ENCODE peak calls at places on chromosomes 1 and 21, in ten cellular contexts. O, Z, L, V, J, D, E, X, B and R are unnamed samples.

GRCh38 chr1:64969305-64970066 is 3.1 kb upstream of the JAK1 start:
- DNase-seq in O (peak), D (peak), X (no peak), J (no peak), Z (no peak), L (no peak), E (no peak), V (no peak), B (no peak), R (no peak)

GRCh38 chr1:97898948-97899347 is 21.9 kb downstream of the DPYD start:
- DNase-seq in X (no peak), D (no peak), B (no peak), L (no peak), E (no peak), O (no peak), V (no peak), J (peak), Z (no peak), R (peak)

GRCh38 chr1:48055854-48056253 is 58.7 kb upstream of the TRABD2B start:
- DNase-seq in E (no peak), D (no peak), V (no peak), J (no peak), L (no peak), X (no peak), Z (peak), O (no peak), B (no peak), R (no peak)

GRCh38 chr1:91502882-91503184 is 2.2 kb downstream of the CDC7 start:
- DNase-seq in O (peak), Z (no peak), B (no peak), L (peak), D (peak), V (no peak), J (peak), E (no peak), X (no peak), R (peak)

GRCh38 chr1:28666806-28667205 is 1.8 kb upstream of the GMEB1 start:
- DNase-seq in L (no peak), D (no peak), B (no peak), X (no peak), E (no peak), O (no peak), V (no peak), Z (no peak), J (no peak), R (no peak)

GRCh38 chr1:208866351-208866750 is 622.2 kb upstream of the PLXNA2 start:
- DNase-seq in V (no peak), L (no peak), Z (no peak), O (no peak), B (no peak), E (no peak), J (no peak), X (no peak), D (no peak), R (no peak)

GRCh38 chr1:9589719-9590157 is 1.0 kb downstream of the TMEM201 start:
- DNase-seq in D (peak), E (no peak), O (no peak), V (no peak), B (no peak), J (peak), Z (no peak), L (peak), X (no peak), R (peak)

GRCh38 chr21:32645261-32646182 is 33.3 kb upstream of the CFAP298 start:
- DNase-seq in V (no peak), J (no peak), D (no peak), B (no peak), X (no peak), L (no peak), Z (no peak), O (no peak), E (no peak), R (no peak)

GRCh38 chr1:9135145-9135836 is 6.4 kb upstream of the GPR157 start:
- DNase-seq in V (no peak), B (no peak), X (no peak), J (no peak), Z (no peak), O (no peak), L (peak), D (no peak), E (no peak), R (no peak)

GRCh38 chr1:44512313-44512885 is 107.3 kb downstream of the RNF220 start:
- DNase-seq in V (no peak), D (no peak), E (no peak), X (no peak), O (no peak), J (no peak), B (no peak), L (no peak), Z (no peak), R (no peak)

GRCh38 chr1:154767315-154768240 is 102.5 kb downstream of the KCNN3 start:
- DNase-seq in E (no peak), B (no peak), X (peak), D (no peak), O (peak), V (peak), L (no peak), Z (no peak), J (peak), R (no peak)

GRCh38 chr21:16193758-16194606 is 464.2 kb downstream of the USP25 start:
- DNase-seq in E (peak), B (peak), Z (no peak), X (peak), J (peak), L (peak), V (peak), O (peak), D (no peak), R (peak)

GRCh38 chr1:100400332-100400933 is 48.1 kb downstream of the CDC14A start:
- DNase-seq in O (peak), X (no peak), Z (peak), J (no peak), E (no peak), D (peak), V (no peak), L (peak), B (no peak), R (no peak)

GRCh38 chr1:21614419-21615115 is 54.6 kb downstream of the RAP1GAP start:
- DNase-seq in O (no peak), D (no peak), J (no peak), E (no peak), X (no peak), B (no peak), Z (peak), V (no peak), L (no peak), R (no peak)

GRCh38 chr21:42198949-42199348 is 20.0 kb upstream of the ABCG1 start:
- DNase-seq in L (no peak), V (no peak), O (peak), X (no peak), B (no peak), Z (no peak), E (no peak), J (no peak), D (peak), R (no peak)

GRCh38 chr1:167455786-167456446 is 62.4 kb downstream of the CD247 start:
- DNase-seq in O (peak), V (no peak), E (no peak), J (peak), Z (peak), D (peak), L (peak), X (no peak), B (peak), R (peak)

GRCh38 chr21:38959686-38960049 is 153.9 kb downstream of the ETS2 start:
- DNase-seq in O (no peak), V (no peak), D (no peak), E (no peak), X (peak), L (no peak), B (no peak), J (no peak), Z (peak), R (no peak)

GRCh38 chr1:56080123-56080522 is 499.2 kb downstream of the PLPP3 start:
- DNase-seq in E (no peak), J (no peak), Z (no peak), D (peak), B (no peak), O (no peak), V (no peak), X (no peak), L (no peak), R (no peak)

GRCh38 chr1:152167835-152168534 is 9.0 kb upstream of the RPTN start:
- DNase-seq in V (no peak), J (peak), Z (no peak), B (no peak), L (no peak), O (peak), D (no peak), E (peak), X (no peak), R (peak)

GRCh38 chr1:85245456-85245855 is 14.0 kb downstream of the C1orf52 start:
- DNase-seq in D (peak), B (no peak), X (no peak), E (no peak), V (no peak), J (peak), L (no peak), Z (no peak), O (no peak), R (no peak)

GRCh38 chr21:42565206-42565810 is 51.7 kb downstream of the SLC37A1 start:
- DNase-seq in O (no peak), X (no peak), E (no peak), Z (peak), V (peak), J (no peak), D (no peak), L (no peak), B (peak), R (no peak)

GRCh38 chr1:206674745-206675175 is 9.9 kb upstream of the MAPKAPK2 start:
- DNase-seq in X (peak), Z (peak), B (peak), E (peak), L (no peak), V (no peak), O (peak), D (no peak), J (peak), R (peak)

GRCh38 chr1:6349254-6349943 is 44.2 kb downstream of the ACOT7 start:
- DNase-seq in X (no peak), D (no peak), E (no peak), O (no peak), V (no peak), B (no peak), Z (no peak), L (no peak), J (no peak), R (no peak)

GRCh38 chr1:223189903-223190724 is 47.1 kb upstream of the TLR5 start:
- DNase-seq in J (peak), Z (no peak), B (no peak), V (no peak), D (no peak), E (no peak), L (peak), X (no peak), O (no peak), R (no peak)

GRCh38 chr21:42381347-42381984 is 14.4 kb downstream of the TMPRSS3 start:
- DNase-seq in D (peak), Z (peak), L (peak), E (no peak), X (no peak), J (peak), B (no peak), O (peak), V (no peak), R (peak)

GRCh38 chr1:145845514-145846161 is at the start of gene NUDT17:
- DNase-seq in E (no peak), J (peak), L (peak), D (peak), O (peak), B (peak), V (peak), X (peak), Z (peak), R (peak)

GRCh38 chr1:7437036-7437435 is 334.1 kb upstream of the VAMP3 start:
- DNase-seq in V (no peak), O (no peak), E (no peak), X (no peak), L (no peak), J (no peak), D (no peak), B (no peak), Z (no peak), R (no peak)

GRCh38 chr1:225767591-225768540 is 9.8 kb upstream of the SRP9 start:
- DNase-seq in O (peak), D (peak), Z (peak), L (no peak), B (peak), J (peak), E (no peak), V (peak), X (peak), R (peak)

GRCh38 chr1:158798531-158798930 is 17.5 kb upstream of the OR6N2 start:
- DNase-seq in V (no peak), J (no peak), X (no peak), E (no peak), Z (no peak), B (no peak), D (no peak), L (no peak), O (peak), R (no peak)
- TF ChIP-seq CTCF in V (no peak), J (no peak), X (no peak), E (no peak), Z (no peak), B (no peak), D (no peak), L (no peak), O (peak), R (no peak)

DNA sequence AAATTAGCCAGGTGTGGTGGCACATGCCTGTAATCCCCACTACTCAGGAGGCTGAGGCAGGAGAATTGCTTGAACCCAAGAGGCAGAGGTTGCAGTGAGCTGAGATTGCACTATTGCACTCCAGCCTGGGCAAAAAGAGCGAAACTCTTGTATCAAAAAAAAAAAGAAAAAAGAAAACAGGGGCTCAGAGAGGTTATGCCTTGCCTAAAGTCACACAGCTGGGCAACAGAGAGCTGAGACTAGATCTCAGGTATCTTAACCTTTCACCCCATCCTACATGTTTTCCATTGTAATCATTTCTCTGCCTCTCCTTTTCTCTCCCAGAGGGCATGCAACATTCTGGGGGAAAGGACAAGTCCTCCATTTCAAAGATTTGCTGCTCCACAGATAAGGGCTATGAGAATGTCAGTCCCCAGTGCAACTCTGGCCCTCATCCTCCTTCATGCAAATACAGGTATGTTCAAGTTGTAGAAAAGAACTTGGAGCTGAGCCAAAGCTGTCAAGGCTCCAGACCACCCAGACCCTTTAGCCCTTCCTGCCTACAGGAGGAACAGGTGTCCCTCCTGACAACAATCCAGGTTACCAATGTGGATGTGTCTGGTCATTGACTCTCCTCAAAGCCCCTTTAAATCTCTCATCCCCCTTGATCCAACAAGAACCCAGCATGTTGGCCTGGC is 6.9 kb downstream of the SLC9A1 start:
- DNase-seq in Z (no peak), D (no peak), O (no peak), J (no peak), V (no peak), B (no peak), L (no peak), E (no peak), X (no peak), R (no peak)
- H3K4me3 ChIP-seq in Z (no peak), D (no peak), O (no peak), J (no peak), V (no peak), B (no peak), L (no peak), E (no peak), X (no peak), R (no peak)

GRCh38 chr1:195590649-195591048 is 1017.6 kb downstream of the KCNT2 start:
- DNase-seq in Z (no peak), B (no peak), J (peak), D (no peak), X (no peak), V (no peak), O (peak), L (no peak), E (no peak), R (no peak)

GRCh38 chr1:195580988-195581387 is 1027.3 kb downstream of the KCNT2 start:
- DNase-seq in J (no peak), X (no peak), E (no peak), B (no peak), L (no peak), D (peak), Z (no peak), V (no peak), O (no peak), R (peak)

DNA sequence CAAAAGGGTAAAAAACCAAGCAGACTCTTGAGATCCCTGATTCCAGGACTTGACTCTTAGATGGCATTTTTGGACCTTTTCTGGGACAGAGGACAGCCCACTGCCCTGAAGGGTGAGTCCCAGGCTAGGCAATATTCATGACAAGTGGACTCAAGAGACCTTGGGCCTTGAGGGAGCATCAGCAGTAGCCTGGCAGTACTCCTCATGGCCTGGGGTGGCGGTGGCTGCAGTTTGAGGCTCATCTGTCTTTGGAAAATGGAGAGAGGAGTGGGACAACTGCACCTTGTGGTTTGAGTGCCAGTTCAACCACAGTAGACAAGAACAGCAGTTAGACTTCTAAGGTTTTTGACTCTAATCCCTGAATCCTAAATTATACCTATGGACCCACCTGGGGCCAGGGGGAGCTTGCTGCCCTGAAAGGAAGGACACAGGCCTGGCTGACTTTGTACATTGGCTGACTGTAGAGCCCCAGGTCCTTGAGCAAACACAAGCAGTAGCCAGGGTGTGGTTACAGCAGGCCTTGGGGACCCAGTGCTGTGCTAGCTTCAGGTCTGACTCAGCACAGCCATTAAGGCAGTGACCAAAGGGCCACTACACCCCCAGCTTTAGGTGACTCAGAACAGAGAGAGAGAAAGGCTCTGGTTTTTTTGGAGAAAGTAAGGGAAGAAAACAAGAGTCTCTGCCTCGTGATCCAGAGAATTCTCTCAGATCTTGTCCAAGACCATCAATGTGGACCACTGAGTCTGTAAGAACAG is 1023.2 kb downstream of the KCNT2 start:
- DNase-seq in B (no peak), D (no peak), O (no peak), X (no peak), Z (peak), J (peak), L (no peak), E (no peak), V (no peak), R (peak)
- TF ChIP-seq CTCF in B (no peak), D (no peak), O (no peak), X (no peak), Z (no peak), J (no peak), L (no peak), E (no peak), V (no peak), R (no peak)

DNA sequence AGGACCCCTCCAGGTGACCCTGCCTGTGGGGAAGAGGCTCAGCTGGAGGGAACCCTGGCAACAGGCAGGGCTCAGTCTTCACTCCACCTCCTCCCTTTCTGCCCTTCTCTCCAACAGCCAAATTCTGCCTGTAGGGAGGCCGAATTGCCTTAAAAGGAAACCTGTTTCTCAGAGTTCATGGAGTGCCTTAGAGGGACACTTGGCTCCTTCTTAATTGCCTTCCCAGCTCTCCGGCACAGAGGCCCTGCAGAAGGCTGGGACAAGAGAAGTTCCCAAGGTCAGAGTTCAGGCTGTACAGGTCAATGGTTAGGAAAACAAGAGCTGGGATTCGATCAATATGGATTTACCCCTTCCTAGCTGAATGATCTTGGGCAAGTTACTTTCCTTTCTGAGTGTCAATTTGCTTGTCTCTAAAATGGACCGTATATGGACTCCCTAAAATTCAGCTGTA is 6.2 kb downstream of the CSRP1 start:
- DNase-seq in D (no peak), O (no peak), J (peak), V (no peak), B (peak), E (no peak), L (no peak), X (peak), Z (no peak), R (peak)
- H3K4me3 ChIP-seq in D (no peak), O (no peak), J (no peak), V (peak), B (peak), E (no peak), L (no peak), X (peak), Z (no peak), R (no peak)

DNA sequence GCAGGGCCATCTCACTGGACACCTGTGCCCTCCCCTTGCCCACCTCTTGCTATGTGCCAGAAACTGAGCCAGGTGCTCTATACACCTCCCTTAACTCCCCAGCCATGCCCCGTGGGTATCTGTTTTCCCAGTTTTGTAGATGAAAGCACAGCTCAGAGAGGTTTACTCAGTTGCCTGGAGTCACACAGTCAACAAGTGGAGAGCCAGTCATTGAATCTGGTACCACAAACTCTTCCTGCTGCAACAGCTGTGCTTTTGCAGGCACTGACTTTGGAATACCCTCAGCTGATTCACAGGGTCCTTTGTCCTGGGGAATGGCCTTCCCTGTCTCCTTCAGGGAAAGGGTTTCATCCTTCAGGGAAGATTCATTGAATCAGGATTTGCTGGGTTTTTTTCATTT is 22.1 kb downstream of the PAX7 start:
- DNase-seq in V (no peak), L (no peak), J (no peak), B (no peak), E (no peak), X (no peak), D (no peak), Z (no peak), O (no peak), R (no peak)
- TF ChIP-seq CTCF in V (no peak), L (no peak), J (no peak), B (no peak), E (no peak), X (no peak), D (no peak), Z (no peak), O (no peak), R (no peak)

GRCh38 chr1:32716312-32717126 is 13.9 kb upstream of the SYNC start:
- DNase-seq in V (peak), E (no peak), J (no peak), L (peak), O (peak), Z (peak), D (peak), X (no peak), B (peak), R (no peak)
- H3K4me3 ChIP-seq in V (no peak), E (no peak), J (no peak), L (no peak), O (no peak), Z (no peak), D (no peak), X (no peak), B (no peak), R (no peak)

DNA sequence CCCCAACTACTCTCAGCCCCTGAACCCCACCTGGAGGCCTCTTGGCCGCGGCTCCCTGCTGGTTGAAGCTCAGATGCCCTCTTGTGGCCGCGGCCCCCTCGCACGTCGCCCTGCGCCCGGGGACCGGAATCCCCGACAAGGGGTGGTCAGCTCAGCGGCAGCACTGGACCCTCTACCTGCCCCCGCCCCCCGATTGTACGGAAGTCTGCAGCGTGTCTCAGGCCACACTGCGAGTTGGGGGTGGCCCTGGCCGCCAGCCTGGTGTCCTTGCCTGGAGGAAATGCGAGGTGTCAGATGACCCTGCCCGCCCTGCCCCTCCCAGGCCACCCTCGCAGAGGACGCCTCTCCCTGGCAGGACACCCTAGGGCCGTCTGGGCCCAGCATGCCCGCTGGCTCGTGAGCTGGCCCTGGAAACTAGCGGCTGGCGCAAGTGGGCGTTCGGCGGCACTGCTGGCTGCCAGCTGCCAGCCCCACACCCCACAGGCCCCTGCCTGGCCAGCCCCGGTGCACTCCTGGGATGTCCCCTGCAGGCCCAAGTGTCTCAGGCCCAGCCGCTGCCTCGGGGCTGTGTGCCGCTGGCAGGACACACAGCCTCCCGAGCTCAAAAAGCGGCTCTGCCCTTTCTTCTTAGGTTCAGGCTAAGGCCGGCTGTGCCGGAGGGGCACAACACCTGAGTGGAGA is 60.8 kb downstream of the EDN2 start:
- DNase-seq in D (no peak), J (no peak), O (no peak), X (no peak), L (no peak), B (no peak), Z (peak), E (no peak), V (no peak), R (no peak)
- TF ChIP-seq CTCF in D (no peak), J (no peak), O (peak), X (no peak), L (no peak), B (no peak), Z (no peak), E (peak), V (no peak), R (no peak)